ENCODE peak calls at places on chromosomes 3 and 15, in five cellular contexts. A, J, E, T and N are unnamed samples.

GRCh38 chr15:80403712-80404056 is 498 bp upstream of the ARNT2 start:
- DNase-seq in J (no peak), E (no peak), A (no peak), T (no peak), N (no peak)

GRCh38 chr3:132822837-132823236 is 100.6 kb upstream of the NPHP3 start:
- DNase-seq in T (no peak), J (no peak), A (no peak), E (no peak), N (no peak)

GRCh38 chr3:194137314-194138097 is 1.6 kb downstream of the HES1 start:
- DNase-seq in E (peak; percentile 81), A (no peak), T (peak; percentile 86), J (peak; percentile 52), N (no peak)

GRCh38 chr15:81087121-81087520 is 46.9 kb upstream of the CFAP161 start:
- DNase-seq in E (peak; percentile 37), T (no peak), A (no peak), J (no peak), N (no peak)

GRCh38 chr15:69552057-69552815 is 99.6 kb downstream of the RPLP1 start:
- DNase-seq in T (no peak), E (no peak), J (no peak), A (no peak), N (no peak)

GRCh38 chr3:135090020-135090717 is 295.1 kb downstream of the EPHB1 start:
- DNase-seq in A (no peak), T (no peak), E (no peak), J (no peak), N (no peak)

GRCh38 chr3:14758893-14759292 is 59.9 kb upstream of the FGD5 start:
- DNase-seq in A (no peak), T (no peak), E (no peak), J (no peak), N (no peak)

GRCh38 chr3:42014949-42015533 is 53.1 kb upstream of the ULK4 start:
- DNase-seq in T (peak; percentile 78), E (no peak), A (no peak), J (no peak), N (no peak)

GRCh38 chr3:176275538-176275937 is 921.7 kb downstream of the TBL1XR1 start:
- DNase-seq in J (no peak), E (no peak), T (no peak), A (no peak), N (no peak)

GRCh38 chr3:142705256-142705655 is 18.6 kb upstream of the TRPC1 start:
- DNase-seq in T (no peak), E (no peak), J (no peak), A (no peak), N (no peak)

GRCh38 chr3:115758076-115758763 is 134.9 kb downstream of the GAP43 start:
- DNase-seq in E (peak; percentile 61), A (no peak), J (no peak), T (no peak), N (no peak)

GRCh38 chr3:53721187-53721946 is 124.9 kb downstream of the CHDH start:
- DNase-seq in J (no peak), T (no peak), E (no peak), A (no peak), N (no peak)

GRCh38 chr3:114584734-114585371 is 291.0 kb downstream of the TIGIT start:
- DNase-seq in J (no peak), E (no peak), T (no peak), A (no peak), N (no peak)

GRCh38 chr3:134291300-134292254 is 40.9 kb upstream of the RYK start:
- DNase-seq in J (no peak), A (no peak), T (peak; percentile 96), E (peak; percentile 96), N (no peak)

GRCh38 chr15:63719281-63719680 is 114.5 kb downstream of the HERC1 start:
- DNase-seq in T (no peak), A (no peak), E (no peak), J (no peak), N (no peak)

GRCh38 chr3:48151058-48151806 is 37.0 kb downstream of the CDC25A start:
- DNase-seq in J (peak; percentile 81), A (peak; percentile 50), E (peak; percentile 92), T (peak; percentile 92), N (peak; percentile 55)
- H3K4me3 ChIP-seq in J (no peak overlapping the region), A (no peak overlapping the region), E (no peak overlapping the region), T (no peak overlapping the region), N (no peak overlapping the region)

DNA sequence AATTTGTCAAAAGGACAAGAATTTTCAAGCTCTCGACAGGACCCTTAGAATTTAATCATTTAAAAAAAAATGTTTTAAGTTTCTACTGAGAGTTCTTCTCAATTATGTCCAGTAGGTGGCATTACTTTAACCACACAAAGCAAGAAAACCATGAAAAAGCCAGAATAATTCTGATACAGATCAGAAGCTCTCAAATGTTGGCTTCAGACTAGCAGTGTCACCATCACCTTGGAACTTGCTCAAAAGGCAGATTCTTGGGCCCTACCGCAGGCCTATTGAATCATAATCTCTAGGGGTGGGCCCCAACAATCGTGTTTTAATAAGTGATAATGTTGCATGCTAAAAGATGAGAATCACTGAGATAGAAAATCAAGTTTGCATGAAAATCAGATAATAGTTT is 99.5 kb upstream of the KCNMB2 start:
- DNase-seq in A (no peak), E (peak; percentile 72), J (no peak), T (no peak), N (peak; percentile 47)
- TF ChIP-seq CTCF in A (peak; percentile 78), E (peak; percentile 57), J (peak; percentile 75), T (peak; percentile 56), N (peak; percentile 35)

DNA sequence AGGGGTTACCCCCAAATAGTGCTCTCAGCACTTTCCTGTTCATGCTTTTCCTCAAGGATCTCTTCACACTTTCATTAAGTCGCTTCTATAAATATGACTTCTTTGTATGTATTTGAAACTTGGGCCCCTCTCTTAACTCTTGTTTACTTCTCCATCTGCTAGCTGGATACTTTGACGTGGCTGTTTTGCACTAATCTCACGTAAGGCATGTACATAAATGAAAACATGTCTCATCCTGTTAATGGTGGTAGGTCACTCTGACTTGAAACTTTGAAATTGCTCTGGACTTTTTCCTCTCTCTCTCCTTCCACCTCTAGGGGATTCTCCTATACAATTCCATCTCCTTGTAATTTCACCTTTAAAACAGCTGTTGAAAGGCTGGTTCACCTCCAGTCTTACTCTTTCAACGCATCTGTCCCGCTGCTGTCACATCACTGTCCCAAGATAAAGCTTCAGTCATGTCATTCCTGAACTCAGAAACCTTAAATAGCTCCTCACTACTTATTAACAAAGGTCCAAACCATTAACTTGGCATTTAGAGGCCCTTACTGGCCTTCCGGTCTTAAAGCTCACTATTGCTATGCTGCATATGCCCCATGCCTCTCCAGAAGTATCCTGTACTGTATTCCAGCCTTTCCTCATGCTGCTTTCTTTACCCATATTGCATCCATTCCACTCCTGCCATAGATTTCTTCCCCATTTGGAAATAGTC is 1.2 kb downstream of the BLOC1S6 start:
- DNase-seq in A (no peak), J (no peak), T (no peak), E (peak; percentile 27), N (no peak)
- H3K4me3 ChIP-seq in A (peak overlapping the region; percentile 92), J (peak overlapping the region; percentile 94), T (peak overlapping the region; percentile 83), E (peak overlapping the region; percentile 97), N (peak overlapping the region; percentile 87)

GRCh38 chr3:150675587-150675986 is 28.1 kb downstream of the ERICH6 start:
- DNase-seq in J (no peak), A (no peak), E (peak; percentile 2), T (no peak), N (no peak)

GRCh38 chr3:150682819-150683218 is 20.9 kb downstream of the ERICH6 start:
- DNase-seq in T (no peak), E (no peak), J (no peak), A (no peak), N (no peak)

GRCh38 chr3:150681037-150681436 is 22.7 kb downstream of the ERICH6 start:
- DNase-seq in E (no peak), T (no peak), J (no peak), A (no peak), N (peak; percentile 35)

DNA sequence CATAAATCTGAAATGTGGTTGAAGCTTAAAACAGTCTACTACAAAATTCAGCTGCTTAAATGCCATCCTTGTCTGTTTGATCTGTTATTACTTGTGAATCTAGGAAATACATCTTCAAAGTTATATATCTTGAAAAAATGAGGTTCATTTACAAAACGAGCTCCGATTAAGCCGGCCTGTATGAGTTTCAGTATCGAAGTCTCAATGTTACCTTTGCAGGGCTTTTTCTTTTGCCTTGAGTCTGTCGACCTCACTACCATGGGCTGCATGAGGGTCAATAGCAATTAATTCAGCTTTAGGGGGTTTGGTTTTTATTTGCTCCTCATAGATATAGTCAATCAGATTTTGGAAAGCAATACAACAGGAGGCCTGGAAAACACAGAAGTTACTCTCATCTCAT is 23.2 kb downstream of the ERICH6 start:
- DNase-seq in E (no peak), J (no peak), T (no peak), A (no peak), N (no peak)
- TF ChIP-seq CTCF in E (no peak), J (no peak), T (no peak), A (no peak), N (no peak)

DNA sequence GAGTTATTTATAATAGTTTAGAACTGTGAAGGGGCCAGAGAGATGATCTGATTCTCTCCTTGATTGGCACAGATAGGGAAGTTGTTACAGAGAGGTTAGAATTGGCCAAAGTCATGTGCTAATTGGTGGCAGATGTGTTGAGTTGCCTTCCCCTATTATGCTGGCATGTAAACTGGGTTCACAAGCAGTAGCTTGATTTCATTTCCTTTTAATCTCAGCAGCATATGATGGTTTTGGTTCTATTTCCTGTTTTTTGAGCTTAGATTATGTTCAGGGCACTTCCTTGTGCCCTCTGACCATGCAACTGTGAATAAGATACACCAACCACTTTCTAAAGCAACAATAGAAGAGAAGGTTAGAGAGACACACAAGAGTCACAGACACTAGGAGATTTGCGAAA is 16.5 kb downstream of the HPS3 start:
- DNase-seq in T (no peak), J (no peak), E (no peak), A (no peak), N (peak; percentile 31)
- H3K4me3 ChIP-seq in T (no peak overlapping the region), J (no peak overlapping the region), E (no peak overlapping the region), A (no peak overlapping the region), N (no peak overlapping the region)

GRCh38 chr3:10703875-10704274 is 112.2 kb upstream of the SLC6A11 start:
- DNase-seq in A (no peak), J (no peak), T (no peak), E (peak; percentile 46), N (no peak)
- TF ChIP-seq CTCF in A (peak; percentile 52), J (no peak), T (no peak), E (peak; percentile 48), N (peak; percentile 43)

DNA sequence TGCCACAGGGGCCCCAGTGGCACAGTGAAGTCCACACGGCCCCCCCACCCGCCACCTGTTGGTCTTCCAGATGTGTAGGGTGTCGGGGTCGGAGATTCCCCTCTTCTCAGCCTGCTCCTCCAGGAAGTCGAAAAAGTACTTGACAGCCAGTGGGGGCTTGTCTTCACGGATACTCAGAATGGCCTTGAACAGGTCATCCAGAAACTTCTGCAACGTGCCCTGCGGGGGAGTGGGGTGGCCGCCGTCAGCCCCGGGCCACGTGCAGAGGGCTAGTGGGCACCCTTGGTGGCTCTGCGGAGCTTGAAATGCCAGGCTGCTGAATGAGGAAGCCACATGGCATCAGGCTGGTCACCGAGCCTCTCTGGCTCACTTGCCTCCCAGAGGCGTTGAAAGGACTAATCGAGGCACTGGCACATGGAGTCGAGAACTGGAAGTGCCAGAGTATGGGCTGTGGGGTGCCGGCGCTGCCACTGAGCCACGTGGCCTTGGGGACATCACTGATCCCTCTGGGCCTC is 16.6 kb downstream of the H1-8 start:
- DNase-seq in A (no peak), E (no peak), T (no peak), J (no peak), N (no peak)
- H3K4me3 ChIP-seq in A (no peak overlapping the region), E (no peak overlapping the region), T (no peak overlapping the region), J (no peak overlapping the region), N (no peak overlapping the region)